ENCODE peak calls at places on chromosomes 4 and X, in seven cellular contexts. One of them, this sample, is unnamed.

GRCh38 chr4:105191621-105192210 is 45.0 kb downstream of the TET2 start:
- DNase-seq in A549: no peak
- DNase-seq in endodermal cell: no peak
- DNase-seq in brain microvascular endothelial cell: peak
- DNase-seq in IMR-90: peak
- DNase-seq in upper lobe of left lung: no peak
- DNase-seq in cardiac fibroblast: peak
- DNase-seq in this sample: peak

GRCh38 chrX:139930923-139931645 is 1.8 kb downstream of the ATP11C start:
- DNase-seq in brain microvascular endothelial cell: no peak
- DNase-seq in IMR-90: no peak
- DNase-seq in upper lobe of left lung: peak
- DNase-seq in A549: peak
- DNase-seq in cardiac fibroblast: peak
- DNase-seq in endodermal cell: peak
- DNase-seq in this sample: peak

GRCh38 chr4:167713756-167714155 is 378.6 kb upstream of the ANXA10 start:
- DNase-seq in brain microvascular endothelial cell: peak
- DNase-seq in IMR-90: no peak
- DNase-seq in endodermal cell: no peak
- DNase-seq in A549: no peak
- DNase-seq in cardiac fibroblast: no peak
- DNase-seq in upper lobe of left lung: no peak
- DNase-seq in this sample: peak

GRCh38 chr4:8912506-8912905 is 40.9 kb upstream of the HMX1 start:
- DNase-seq in cardiac fibroblast: no peak
- DNase-seq in brain microvascular endothelial cell: no peak
- DNase-seq in upper lobe of left lung: peak
- DNase-seq in endodermal cell: no peak
- DNase-seq in IMR-90: no peak
- DNase-seq in A549: no peak
- DNase-seq in this sample: no peak

GRCh38 chrX:53048169-53049126 is at the start of gene GPR173:
- DNase-seq in IMR-90: peak
- DNase-seq in endodermal cell: peak
- DNase-seq in brain microvascular endothelial cell: peak
- DNase-seq in A549: no peak
- DNase-seq in upper lobe of left lung: peak
- DNase-seq in cardiac fibroblast: peak
- DNase-seq in this sample: peak

GRCh38 chr4:52959545-52959944 is 97.4 kb downstream of the RASL11B start:
- DNase-seq in endodermal cell: no peak
- DNase-seq in cardiac fibroblast: peak
- DNase-seq in A549: no peak
- DNase-seq in upper lobe of left lung: no peak
- DNase-seq in brain microvascular endothelial cell: no peak
- DNase-seq in IMR-90: peak
- DNase-seq in this sample: peak

GRCh38 chrX:17174671-17175070 is 200.3 kb upstream of the NHS start:
- DNase-seq in endodermal cell: no peak
- DNase-seq in IMR-90: no peak
- DNase-seq in brain microvascular endothelial cell: no peak
- DNase-seq in upper lobe of left lung: no peak
- DNase-seq in A549: no peak
- DNase-seq in cardiac fibroblast: no peak
- DNase-seq in this sample: no peak

GRCh38 chr4:54930226-54930625 is 195.2 kb downstream of the KDR start:
- DNase-seq in upper lobe of left lung: no peak
- DNase-seq in A549: no peak
- DNase-seq in endodermal cell: no peak
- DNase-seq in IMR-90: peak
- DNase-seq in cardiac fibroblast: peak
- DNase-seq in brain microvascular endothelial cell: peak
- DNase-seq in this sample: peak

GRCh38 chr4:26308573-26308972 is 12.2 kb upstream of the RBPJ start:
- DNase-seq in brain microvascular endothelial cell: no peak
- DNase-seq in cardiac fibroblast: no peak
- DNase-seq in endodermal cell: no peak
- DNase-seq in A549: no peak
- DNase-seq in IMR-90: no peak
- DNase-seq in upper lobe of left lung: no peak
- DNase-seq in this sample: no peak

GRCh38 chr4:10160280-10160856 is 43.8 kb upstream of the WDR1 start:
- DNase-seq in IMR-90: peak
- DNase-seq in endodermal cell: peak
- DNase-seq in brain microvascular endothelial cell: peak
- DNase-seq in A549: no peak
- DNase-seq in upper lobe of left lung: no peak
- DNase-seq in cardiac fibroblast: peak
- DNase-seq in this sample: peak

GRCh38 chrX:109691752-109692151 is 41.3 kb downstream of the ACSL4 start:
- DNase-seq in brain microvascular endothelial cell: no peak
- DNase-seq in upper lobe of left lung: no peak
- DNase-seq in IMR-90: no peak
- DNase-seq in cardiac fibroblast: no peak
- DNase-seq in A549: no peak
- DNase-seq in endodermal cell: no peak
- DNase-seq in this sample: no peak

GRCh38 chr4:84035568-84035967 is 463.5 kb downstream of the NKX6-1 start:
- DNase-seq in upper lobe of left lung: no peak
- DNase-seq in endodermal cell: no peak
- DNase-seq in brain microvascular endothelial cell: no peak
- DNase-seq in IMR-90: no peak
- DNase-seq in A549: no peak
- DNase-seq in cardiac fibroblast: no peak
- DNase-seq in this sample: no peak

GRCh38 chr4:101697266-101697665 is 93.3 kb upstream of the BANK1 start:
- DNase-seq in endodermal cell: no peak
- DNase-seq in brain microvascular endothelial cell: no peak
- DNase-seq in upper lobe of left lung: no peak
- DNase-seq in A549: no peak
- DNase-seq in IMR-90: no peak
- DNase-seq in cardiac fibroblast: no peak
- DNase-seq in this sample: no peak

GRCh38 chrX:2351999-2352995 is 148.5 kb downstream of the DHRSX start:
- DNase-seq in endodermal cell: peak
- DNase-seq in cardiac fibroblast: peak
- DNase-seq in IMR-90: peak
- DNase-seq in upper lobe of left lung: no peak
- DNase-seq in brain microvascular endothelial cell: peak
- DNase-seq in A549: peak
- DNase-seq in this sample: peak

GRCh38 chr4:42995343-42995944 is 102.9 kb downstream of the GRXCR1 start:
- DNase-seq in endodermal cell: no peak
- DNase-seq in A549: peak
- DNase-seq in upper lobe of left lung: no peak
- DNase-seq in cardiac fibroblast: peak
- DNase-seq in brain microvascular endothelial cell: no peak
- DNase-seq in IMR-90: peak
- DNase-seq in this sample: peak

GRCh38 chrX:54357414-54358377 is at the start of gene WNK3:
- DNase-seq in endodermal cell: peak
- DNase-seq in cardiac fibroblast: peak
- DNase-seq in A549: peak
- DNase-seq in IMR-90: peak
- DNase-seq in upper lobe of left lung: peak
- DNase-seq in brain microvascular endothelial cell: peak
- DNase-seq in this sample: peak

GRCh38 chrX:50779694-50780093 is 34.3 kb downstream of the SHROOM4 start:
- DNase-seq in endodermal cell: peak
- DNase-seq in brain microvascular endothelial cell: no peak
- DNase-seq in A549: no peak
- DNase-seq in upper lobe of left lung: no peak
- DNase-seq in cardiac fibroblast: peak
- DNase-seq in IMR-90: no peak
- DNase-seq in this sample: peak

GRCh38 chrX:37926700-37927099 is 79.3 kb upstream of the DYNLT3 start:
- DNase-seq in endodermal cell: no peak
- DNase-seq in cardiac fibroblast: peak
- DNase-seq in upper lobe of left lung: no peak
- DNase-seq in A549: peak
- DNase-seq in brain microvascular endothelial cell: no peak
- DNase-seq in IMR-90: peak
- DNase-seq in this sample: peak

GRCh38 chrX:24266996-24267395 is 46.9 kb downstream of the SUPT20HL2 start:
- DNase-seq in endodermal cell: no peak
- DNase-seq in A549: no peak
- DNase-seq in cardiac fibroblast: no peak
- DNase-seq in IMR-90: peak
- DNase-seq in brain microvascular endothelial cell: peak
- DNase-seq in upper lobe of left lung: no peak
- DNase-seq in this sample: no peak

GRCh38 chrX:103685396-103685795 is 1.1 kb downstream of the MORF4L2 start:
- DNase-seq in IMR-90: no peak
- DNase-seq in brain microvascular endothelial cell: peak
- DNase-seq in cardiac fibroblast: no peak
- DNase-seq in endodermal cell: no peak
- DNase-seq in upper lobe of left lung: no peak
- DNase-seq in A549: peak
- DNase-seq in this sample: peak

GRCh38 chr4:158446106-158446505 is 75.6 kb upstream of the RXFP1 start:
- DNase-seq in upper lobe of left lung: no peak
- DNase-seq in brain microvascular endothelial cell: peak
- DNase-seq in endodermal cell: no peak
- DNase-seq in cardiac fibroblast: peak
- DNase-seq in A549: no peak
- DNase-seq in IMR-90: peak
- DNase-seq in this sample: peak

GRCh38 chrX:131987252-131987651 is 35.9 kb upstream of the STK26 start:
- DNase-seq in upper lobe of left lung: no peak
- DNase-seq in A549: no peak
- DNase-seq in brain microvascular endothelial cell: no peak
- DNase-seq in IMR-90: no peak
- DNase-seq in cardiac fibroblast: no peak
- DNase-seq in endodermal cell: no peak
- DNase-seq in this sample: peak

GRCh38 chr4:87054900-87055299 is 120.1 kb downstream of the AFF1 start:
- DNase-seq in IMR-90: no peak
- DNase-seq in A549: no peak
- DNase-seq in upper lobe of left lung: no peak
- DNase-seq in cardiac fibroblast: no peak
- DNase-seq in endodermal cell: no peak
- DNase-seq in brain microvascular endothelial cell: no peak
- DNase-seq in this sample: no peak

GRCh38 chr4:176032454-176032853 is 33.2 kb upstream of the WDR17 start:
- DNase-seq in endodermal cell: no peak
- DNase-seq in brain microvascular endothelial cell: no peak
- DNase-seq in cardiac fibroblast: no peak
- DNase-seq in A549: no peak
- DNase-seq in IMR-90: no peak
- DNase-seq in upper lobe of left lung: no peak
- DNase-seq in this sample: no peak

GRCh38 chr4:147768113-147768512 is 36.2 kb downstream of the ARHGAP10 start:
- DNase-seq in upper lobe of left lung: peak
- DNase-seq in A549: peak
- DNase-seq in brain microvascular endothelial cell: peak
- DNase-seq in cardiac fibroblast: peak
- DNase-seq in IMR-90: peak
- DNase-seq in endodermal cell: no peak
- DNase-seq in this sample: peak

GRCh38 chrX:124555036-124555595 is 208.8 kb downstream of the SH2D1A start:
- DNase-seq in A549: no peak
- DNase-seq in upper lobe of left lung: no peak
- DNase-seq in cardiac fibroblast: peak
- DNase-seq in IMR-90: peak
- DNase-seq in endodermal cell: no peak
- DNase-seq in brain microvascular endothelial cell: peak
- DNase-seq in this sample: peak

GRCh38 chr4:152820073-152820472 is 40.3 kb downstream of the ARFIP1 start:
- DNase-seq in cardiac fibroblast: no peak
- DNase-seq in brain microvascular endothelial cell: no peak
- DNase-seq in IMR-90: no peak
- DNase-seq in endodermal cell: no peak
- DNase-seq in A549: no peak
- DNase-seq in upper lobe of left lung: no peak
- DNase-seq in this sample: no peak
- TF ChIP-seq CTCF in cardiac fibroblast: peak
- TF ChIP-seq CTCF in brain microvascular endothelial cell: peak
- TF ChIP-seq CTCF in IMR-90: no peak
- TF ChIP-seq CTCF in endodermal cell: peak
- TF ChIP-seq CTCF in A549: no peak
- TF ChIP-seq CTCF in upper lobe of left lung: no peak
- TF ChIP-seq CTCF in this sample: no peak

GRCh38 chrX:135340827-135341226 is 31.5 kb downstream of the ETDC start:
- DNase-seq in endodermal cell: no peak
- DNase-seq in IMR-90: peak
- DNase-seq in brain microvascular endothelial cell: no peak
- DNase-seq in cardiac fibroblast: peak
- DNase-seq in A549: no peak
- DNase-seq in upper lobe of left lung: no peak
- DNase-seq in this sample: peak
- H3K4me3 ChIP-seq in endodermal cell: peak
- H3K4me3 ChIP-seq in IMR-90: no peak
- H3K4me3 ChIP-seq in brain microvascular endothelial cell: no peak
- H3K4me3 ChIP-seq in cardiac fibroblast: no peak
- H3K4me3 ChIP-seq in A549: no peak
- H3K4me3 ChIP-seq in upper lobe of left lung: peak
- H3K4me3 ChIP-seq in this sample: no peak

GRCh38 chr4:163113921-163114703 is 52.6 kb downstream of the NAF1 start:
- DNase-seq in cardiac fibroblast: peak
- DNase-seq in endodermal cell: no peak
- DNase-seq in upper lobe of left lung: no peak
- DNase-seq in A549: no peak
- DNase-seq in IMR-90: no peak
- DNase-seq in brain microvascular endothelial cell: no peak
- DNase-seq in this sample: peak
- TF ChIP-seq CTCF in cardiac fibroblast: no peak
- TF ChIP-seq CTCF in endodermal cell: no peak
- TF ChIP-seq CTCF in upper lobe of left lung: no peak
- TF ChIP-seq CTCF in A549: no peak
- TF ChIP-seq CTCF in IMR-90: no peak
- TF ChIP-seq CTCF in brain microvascular endothelial cell: no peak
- TF ChIP-seq CTCF in this sample: no peak

DNA sequence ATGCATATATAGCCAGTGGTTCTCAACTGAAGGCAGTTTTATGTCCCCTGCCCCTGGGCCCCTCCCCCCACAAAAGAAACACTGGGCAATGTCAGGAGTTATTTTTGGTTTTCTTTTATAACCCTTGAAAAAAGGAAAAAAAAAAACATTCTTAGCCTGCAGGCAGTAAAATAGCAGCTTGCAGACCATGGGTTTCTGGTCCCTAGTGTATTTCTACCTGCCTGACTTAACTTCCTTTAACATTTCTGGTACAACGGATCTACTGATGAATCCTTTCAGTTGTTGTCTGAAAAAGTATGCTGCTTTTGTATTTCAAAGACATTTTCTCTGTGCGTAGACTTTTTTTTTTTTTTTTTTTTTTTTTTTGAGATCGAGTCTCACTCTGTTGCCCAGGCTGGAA is 11.1 kb upstream of the FAM200B start:
- DNase-seq in brain microvascular endothelial cell: no peak
- DNase-seq in IMR-90: no peak
- DNase-seq in cardiac fibroblast: no peak
- DNase-seq in endodermal cell: no peak
- DNase-seq in upper lobe of left lung: no peak
- DNase-seq in A549: no peak
- DNase-seq in this sample: no peak
- H3K4me3 ChIP-seq in brain microvascular endothelial cell: no peak
- H3K4me3 ChIP-seq in IMR-90: no peak
- H3K4me3 ChIP-seq in cardiac fibroblast: no peak
- H3K4me3 ChIP-seq in endodermal cell: no peak
- H3K4me3 ChIP-seq in upper lobe of left lung: no peak
- H3K4me3 ChIP-seq in A549: no peak
- H3K4me3 ChIP-seq in this sample: no peak

GRCh38 chr4:132642196-132642817 is 506.8 kb upstream of the PCDH10 start:
- DNase-seq in A549: peak
- DNase-seq in IMR-90: peak
- DNase-seq in brain microvascular endothelial cell: peak
- DNase-seq in cardiac fibroblast: peak
- DNase-seq in upper lobe of left lung: no peak
- DNase-seq in endodermal cell: peak
- DNase-seq in this sample: peak
- TF ChIP-seq CTCF in A549: peak
- TF ChIP-seq CTCF in IMR-90: peak
- TF ChIP-seq CTCF in brain microvascular endothelial cell: peak
- TF ChIP-seq CTCF in cardiac fibroblast: peak
- TF ChIP-seq CTCF in upper lobe of left lung: peak
- TF ChIP-seq CTCF in endodermal cell: peak
- TF ChIP-seq CTCF in this sample: peak